ENCODE peak calls at places on chromosomes 6 and 20, in six cellular contexts. D is A549, I is heart left ventricle, F is breast epithelium, Z is stomach, L is IMR-90. K is an unnamed sample.

GRCh38 chr6:28920281-28920680 is 3.5 kb downstream of the TRIM27 start:
- DNase-seq in I (no peak), L (no peak), F (no peak), D (no peak), Z (no peak), K (no peak)

GRCh38 chr20:13243826-13244376 is 22.8 kb downstream of the ISM1 start:
- DNase-seq in D (peak; percentile 82), L (no peak), F (no peak), I (no peak), Z (no peak), K (no peak)

GRCh38 chr6:152575621-152576150 is 61.5 kb downstream of the SYNE1 start:
- DNase-seq in I (no peak), F (peak; percentile 26), Z (peak; percentile 33), D (no peak), L (peak; percentile 49), K (no peak)

GRCh38 chr6:39441301-39441700 is 118.8 kb upstream of the KCNK16 start:
- DNase-seq in D (no peak), L (no peak), Z (no peak), F (no peak), I (no peak), K (no peak)

GRCh38 chr6:49370518-49370917 is 92.5 kb downstream of the MMUT start:
- DNase-seq in Z (no peak), L (no peak), F (no peak), D (no peak), I (no peak), K (no peak)

GRCh38 chr6:106199998-106200397 is 113.9 kb downstream of the PRDM1 start:
- DNase-seq in D (no peak), Z (no peak), I (no peak), F (no peak), L (peak; percentile 93), K (no peak)

GRCh38 chr20:32898721-32899120 is 40.0 kb downstream of the EFCAB8 start:
- DNase-seq in F (no peak), L (peak; percentile 56), Z (no peak), D (no peak), I (no peak), K (no peak)

GRCh38 chr20:31505903-31506302 is 8.3 kb upstream of the HM13 start:
- DNase-seq in Z (no peak), D (no peak), L (no peak), I (no peak), F (no peak), K (no peak)

GRCh38 chr6:26125015-26125690 is 37.9 kb downstream of the HFE start:
- DNase-seq in Z (peak; percentile 41), I (no peak), L (no peak), D (peak; percentile 12), F (no peak), K (peak; percentile 49)

GRCh38 chr6:142811923-142812322 is 133.1 kb downstream of the HIVEP2 start:
- DNase-seq in L (no peak), D (no peak), Z (no peak), I (no peak), F (no peak), K (no peak)

GRCh38 chr6:106448000-106448426 is 87.5 kb downstream of the CRYBG1 start:
- DNase-seq in Z (no peak), F (no peak), L (no peak), I (peak; percentile 31), D (no peak), K (peak; percentile 53)

GRCh38 chr20:5746064-5746463 is 4.1 kb upstream of the SHLD1 start:
- DNase-seq in L (no peak), I (no peak), F (no peak), Z (no peak), D (no peak), K (no peak)

GRCh38 chr6:75397806-75398465 is 95.7 kb downstream of the FILIP1 start:
- DNase-seq in L (peak; percentile 62), D (no peak), F (no peak), Z (no peak), I (no peak), K (no peak)

DNA sequence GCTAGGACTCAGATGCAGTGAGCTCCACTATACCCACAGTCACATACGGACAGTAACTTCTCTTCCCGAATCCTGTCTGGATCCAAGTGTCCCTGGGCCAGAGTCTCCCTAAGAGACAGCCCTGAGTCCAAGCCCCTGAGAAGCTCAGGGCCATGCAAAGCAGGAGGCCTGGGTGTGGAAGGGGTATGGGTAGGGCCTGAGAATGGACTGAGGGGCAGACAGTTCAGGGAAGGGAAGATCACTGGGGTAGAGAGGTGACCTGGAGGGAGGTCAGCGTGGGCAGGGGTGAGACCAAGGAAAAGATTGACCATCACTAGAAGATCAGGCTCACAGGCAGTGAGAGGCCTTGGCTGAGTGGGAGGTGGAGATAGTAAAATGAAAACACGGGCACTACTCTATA is 8.8 kb downstream of the RPS6KA2 start:
- DNase-seq in F (no peak), I (no peak), Z (no peak), L (no peak), D (no peak), K (no peak)
- H3K4me1 ChIP-seq in F (peaks cover 13% of the 10 kb centered on the region), I (peaks cover 71% of the 10 kb centered on the region), Z (peaks cover 65% of the 10 kb centered on the region), L (peaks cover 41% of the 10 kb centered on the region), D (no peaks in the 10 kb centered on the region), K (no peaks in the 10 kb centered on the region)

GRCh38 chr20:1926237-1926636 is 31.0 kb downstream of the SIRPA start:
- DNase-seq in I (no peak), Z (no peak), D (no peak), F (no peak), L (no peak), K (no peak)

GRCh38 chr20:1928154-1928553 is 32.9 kb downstream of the SIRPA start:
- DNase-seq in Z (no peak), I (no peak), F (no peak), D (peak; percentile 49), L (no peak), K (no peak)

GRCh38 chr20:1922786-1923185 is 27.6 kb downstream of the SIRPA start:
- DNase-seq in F (no peak), D (no peak), I (no peak), Z (no peak), L (no peak), K (peak; percentile 1)

GRCh38 chr20:1927217-1927616 is 32.0 kb downstream of the SIRPA start:
- DNase-seq in Z (no peak), D (no peak), I (no peak), F (no peak), L (no peak), K (no peak)

GRCh38 chr20:1924910-1925861 is 30.0 kb downstream of the SIRPA start:
- DNase-seq in L (no peak), I (no peak), F (no peak), D (peak; percentile 50), Z (no peak), K (no peak)
- TF ChIP-seq CTCF in L (no peak), I (no peak), F (no peak), D (no peak), Z (no peak), K (no peak)

GRCh38 chr6:38269773-38270172 is 370.0 kb downstream of the BTBD9 start:
- DNase-seq in L (no peak), I (no peak), D (no peak), F (no peak), Z (no peak), K (no peak)
- H3K4me1 ChIP-seq in L (peaks cover 24% of the 10 kb centered on the region), I (peaks cover 16% of the 10 kb centered on the region), D (peaks cover 4% of the 10 kb centered on the region), F (no peaks in the 10 kb centered on the region), Z (peaks cover 12% of the 10 kb centered on the region), K (no peaks in the 10 kb centered on the region)

GRCh38 chr6:41694815-41695536 is 40.4 kb downstream of the TFEB start:
- DNase-seq in I (no peak), F (no peak), Z (no peak), D (no peak), L (peak; percentile 43), K (no peak)
- TF ChIP-seq CTCF in I (no peak), F (no peak), Z (no peak), D (no peak), L (no peak), K (no peak)

GRCh38 chr20:49682278-49682677 is 31.4 kb downstream of the B4GALT5 start:
- DNase-seq in Z (no peak), L (no peak), F (no peak), D (no peak), I (no peak), K (no peak)

GRCh38 chr20:49685161-49685601 is 28.5 kb downstream of the B4GALT5 start:
- DNase-seq in D (no peak), F (no peak), Z (no peak), I (no peak), L (no peak), K (no peak)

GRCh38 chr20:49682798-49683197 is 30.9 kb downstream of the B4GALT5 start:
- DNase-seq in L (no peak), F (no peak), Z (no peak), I (no peak), D (no peak), K (no peak)

GRCh38 chr20:49685809-49686208 is 27.9 kb downstream of the B4GALT5 start:
- DNase-seq in I (no peak), Z (no peak), D (no peak), L (peak; percentile 72), F (no peak), K (no peak)

DNA sequence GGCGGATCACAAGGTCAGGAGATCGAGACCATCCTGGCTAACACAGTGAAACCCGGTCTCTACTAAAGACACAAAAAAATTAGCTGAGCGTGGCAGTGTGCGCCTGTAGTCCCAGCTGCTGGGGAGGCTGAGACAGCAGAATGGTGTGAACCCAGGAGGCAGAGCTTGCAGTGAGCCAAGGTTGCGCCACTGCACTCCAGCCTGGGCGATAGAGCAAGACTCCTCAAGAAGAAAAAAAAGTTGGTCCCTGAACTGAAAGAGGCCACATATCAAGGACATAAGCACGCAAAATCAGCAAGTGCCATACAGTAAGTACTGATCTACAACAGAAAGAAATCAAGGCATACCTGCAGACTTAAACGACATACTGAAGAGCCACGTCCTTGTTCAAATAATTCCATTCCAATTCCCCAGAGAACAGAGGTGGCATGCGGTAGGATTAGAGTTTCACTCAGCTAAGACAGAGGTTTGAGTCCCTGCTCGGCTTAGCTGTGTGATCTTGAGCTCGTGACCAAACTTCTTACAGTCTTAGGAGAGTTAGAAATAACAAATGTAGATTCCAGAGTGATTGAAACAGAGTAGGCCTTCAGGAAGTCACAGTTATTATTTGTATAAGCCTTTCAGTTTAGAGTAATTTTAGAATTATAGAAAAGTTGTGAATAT is 29.2 kb downstream of the B4GALT5 start:
- DNase-seq in F (no peak), Z (no peak), I (no peak), D (no peak), L (no peak), K (no peak)
- H3K4me1 ChIP-seq in F (no peaks in the 10 kb centered on the region), Z (peaks cover 86% of the 10 kb centered on the region), I (peaks cover 61% of the 10 kb centered on the region), D (peaks cover 100% of the 10 kb centered on the region), L (peaks cover 8% of the 10 kb centered on the region), K (peaks cover 48% of the 10 kb centered on the region)

K was measured in mucosa of descending colon.